ENCODE peak calls at places on chromosome 10, in four cellular contexts. Y, P, B and S are unnamed samples.

GRCh38 chr10:124225468-124226270 is 132.3 kb upstream of the CHST15 start:
- DNase-seq in Y (peak), P (no peak), B (no peak), S (peak)

GRCh38 chr10:61592581-61592980 is 70.1 kb upstream of the CABCOCO1 start:
- DNase-seq in Y (no peak), P (no peak), B (no peak), S (no peak)

GRCh38 chr10:110772454-110773025 is 99.2 kb upstream of the PDCD4 start:
- DNase-seq in Y (no peak), P (no peak), B (no peak), S (no peak)

GRCh38 chr10:117818696-117819095 is 228.0 kb downstream of the RAB11FIP2 start:
- DNase-seq in Y (no peak), P (no peak), B (no peak), S (no peak)

GRCh38 chr10:100909506-100910260 is 3.1 kb upstream of the SLF2 start:
- DNase-seq in Y (no peak), P (no peak), B (no peak), S (no peak)

GRCh38 chr10:75712241-75712880 is 280.9 kb downstream of the LRMDA start:
- DNase-seq in Y (peak), P (no peak), B (no peak), S (no peak)

GRCh38 chr10:3783721-3784432 is 1.1 kb downstream of the KLF6 start:
- DNase-seq in Y (peak), P (no peak), B (no peak), S (peak)

GRCh38 chr10:101495324-101495925 is 92.6 kb downstream of the POLL start:
- DNase-seq in Y (no peak), P (no peak), B (no peak), S (no peak)

GRCh38 chr10:108616559-108617285 is 1306.6 kb downstream of the XPNPEP1 start:
- DNase-seq in Y (no peak), P (no peak), B (no peak), S (no peak)